ENCODE peak calls at places on chromosomes 12 and 14, in seven cellular contexts. P is K562, B is HCT116, R is SK-N-SH, Y is GM12878, I is H1, L is HepG2. Q is an unnamed sample.

GRCh38 chr12:89707623-89707991 is 1.0 kb downstream of the ATP2B1 start:
- DNase-seq in P (peak; percentile 42), B (no peak), R (peak; percentile 60), Y (no peak), I (peak; percentile 55), L (peak; percentile 16), Q (no peak)

GRCh38 chr14:28777773-28778606 is 11.4 kb downstream of the FOXG1 start:
- DNase-seq in P (no peak), B (no peak), R (no peak), Y (no peak), I (no peak), L (no peak), Q (no peak)

GRCh38 chr12:52203126-52203921 is 11.5 kb upstream of the KRT80 start:
- DNase-seq in P (peak; percentile 20), B (peak; percentile 56), R (peak; percentile 63), Y (no peak), I (no peak), L (peak; percentile 63), Q (no peak)

GRCh38 chr12:114952573-114953196 is 268.7 kb upstream of the TBX3 start:
- DNase-seq in P (peak; percentile 8), B (no peak), R (no peak), Y (no peak), I (no peak), L (no peak), Q (no peak)

GRCh38 chr12:14554281-14555008 is 13.2 kb downstream of the PLBD1 start:
- DNase-seq in P (peak; percentile 44), B (peak; percentile 13), R (no peak), Y (no peak), I (no peak), L (no peak), Q (no peak)

GRCh38 chr14:95069018-95069417 is 88.3 kb downstream of the DICER1 start:
- DNase-seq in P (no peak), B (no peak), R (no peak), Y (no peak), I (no peak), L (no peak), Q (no peak)

GRCh38 chr12:123119808-123120207 is 31.1 kb downstream of the PITPNM2 start:
- DNase-seq in P (no peak), B (no peak), R (no peak), Y (peak; percentile 57), I (no peak), L (no peak), Q (no peak)

GRCh38 chr12:115335594-115335993 is 651.6 kb upstream of the TBX3 start:
- DNase-seq in P (no peak), B (no peak), R (no peak), Y (no peak), I (no peak), L (no peak), Q (no peak)

GRCh38 chr14:26594756-26595545 is 2.9 kb downstream of the NOVA1 start:
- DNase-seq in P (no peak), B (no peak), R (no peak), Y (no peak), I (no peak), L (no peak), Q (no peak)

GRCh38 chr12:107328442-107329133 is 235.2 kb upstream of the CRY1 start:
- DNase-seq in P (no peak), B (no peak), R (no peak), Y (no peak), I (no peak), L (no peak), Q (no peak)

GRCh38 chr12:104670439-104671406 is 214.0 kb downstream of the CHST11 start:
- DNase-seq in P (peak; percentile 33), B (peak; percentile 16), R (no peak), Y (peak; percentile 33), I (no peak), L (no peak), Q (no peak)

GRCh38 chr12:77299910-77300772 is 234.8 kb upstream of the E2F7 start:
- DNase-seq in P (no peak), B (no peak), R (no peak), Y (no peak), I (no peak), L (no peak), Q (peak; percentile 56)

GRCh38 chr14:76497550-76498484 is 121.9 kb downstream of the ESRRB start:
- DNase-seq in P (peak; percentile 10), B (no peak), R (peak; percentile 76), Y (no peak), I (no peak), L (no peak), Q (no peak)

GRCh38 chr12:115840159-115840558 is 437.3 kb downstream of the MED13L start:
- DNase-seq in P (no peak), B (no peak), R (no peak), Y (no peak), I (no peak), L (peak; percentile 33), Q (peak; percentile 8)

GRCh38 chr14:77151245-77151644 is 9.7 kb upstream of the ZDHHC22 start:
- DNase-seq in P (peak; percentile 32), B (no peak), R (peak; percentile 70), Y (no peak), I (peak; percentile 84), L (no peak), Q (no peak)

GRCh38 chr12:87871061-87871460 is 158.1 kb downstream of the C12orf50 start:
- DNase-seq in P (no peak), B (no peak), R (no peak), Y (no peak), I (no peak), L (no peak), Q (no peak)

GRCh38 chr12:47377414-47378221 is 297.9 kb upstream of the AMIGO2 start:
- DNase-seq in P (peak; percentile 79), B (no peak), R (no peak), Y (no peak), I (no peak), L (no peak), Q (no peak)

GRCh38 chr14:100067971-100068959 is 3.0 kb downstream of the EVL start:
- DNase-seq in P (peak; percentile 91), B (peak; percentile 21), R (no peak), Y (peak; percentile 89), I (peak; percentile 33), L (no peak), Q (no peak)

GRCh38 chr14:49792618-49793017 is 24.7 kb downstream of the KLHDC2 start:
- DNase-seq in P (no peak), B (no peak), R (no peak), Y (no peak), I (no peak), L (no peak), Q (no peak)

GRCh38 chr12:41051909-41052308 is 136.2 kb upstream of the PDZRN4 start:
- DNase-seq in P (no peak), B (no peak), R (no peak), Y (no peak), I (no peak), L (no peak), Q (no peak)

GRCh38 chr12:90630006-90630405 is 325.0 kb downstream of the CCER1 start:
- DNase-seq in P (no peak), B (no peak), R (peak; percentile 32), Y (no peak), I (no peak), L (no peak), Q (no peak)

GRCh38 chr14:45072121-45072520 is 11.8 kb upstream of the PRPF39 start:
- DNase-seq in P (no peak), B (no peak), R (no peak), Y (no peak), I (no peak), L (no peak), Q (no peak)

GRCh38 chr14:68583527-68584275 is 209.2 kb downstream of the ZFP36L1 start:
- DNase-seq in P (no peak), B (no peak), R (no peak), Y (no peak), I (no peak), L (no peak), Q (no peak)

GRCh38 chr12:3214508-3215365 is 137.6 kb downstream of the TSPAN9 start:
- DNase-seq in P (no peak), B (no peak), R (no peak), Y (no peak), I (no peak), L (no peak), Q (no peak)

GRCh38 chr12:46185686-46186085 is 83.2 kb downstream of the SLC38A1 start:
- DNase-seq in P (no peak), B (no peak), R (no peak), Y (no peak), I (no peak), L (no peak), Q (no peak)
- TF ChIP-seq POLR2AphosphoS5 in P (no peak), B (peak; percentile 8), R (no peak), Y (peak; percentile 46), I (peak; percentile 31), L (no peak), Q (peak; percentile 16)

GRCh38 chr12:121630791-121631190 is 4.5 kb downstream of the ORAI1 start:
- DNase-seq in P (no peak), B (no peak), R (peak; percentile 7), Y (no peak), I (no peak), L (no peak), Q (no peak)

GRCh38 chr12:121626853-121627623 is 708 bp downstream of the ORAI1 start:
- DNase-seq in P (peak; percentile 75), B (no peak), R (peak; percentile 84), Y (no peak), I (peak; percentile 77), L (peak; percentile 44), Q (no peak)

GRCh38 chr12:121628536-121628935 is 2.2 kb downstream of the ORAI1 start:
- DNase-seq in P (no peak), B (no peak), R (peak; percentile 3), Y (no peak), I (no peak), L (no peak), Q (no peak)

GRCh38 chr12:121628037-121628436 is 1.7 kb downstream of the ORAI1 start:
- DNase-seq in P (peak; percentile 65), B (no peak), R (peak; percentile 11), Y (no peak), I (no peak), L (no peak), Q (no peak)

GRCh38 chr12:121626087-121626852 is at the start of gene ORAI1:
- DNase-seq in P (peak; percentile 97), B (peak; percentile 83), R (peak; percentile 99), Y (peak; percentile 63), I (peak; percentile 98), L (peak; percentile 81), Q (no peak)
- TF ChIP-seq CTCF in P (peak; percentile 21), B (no peak), R (no peak), Y (peak; percentile 31), I (peak; percentile 8), L (no peak), Q (no peak)

DNA sequence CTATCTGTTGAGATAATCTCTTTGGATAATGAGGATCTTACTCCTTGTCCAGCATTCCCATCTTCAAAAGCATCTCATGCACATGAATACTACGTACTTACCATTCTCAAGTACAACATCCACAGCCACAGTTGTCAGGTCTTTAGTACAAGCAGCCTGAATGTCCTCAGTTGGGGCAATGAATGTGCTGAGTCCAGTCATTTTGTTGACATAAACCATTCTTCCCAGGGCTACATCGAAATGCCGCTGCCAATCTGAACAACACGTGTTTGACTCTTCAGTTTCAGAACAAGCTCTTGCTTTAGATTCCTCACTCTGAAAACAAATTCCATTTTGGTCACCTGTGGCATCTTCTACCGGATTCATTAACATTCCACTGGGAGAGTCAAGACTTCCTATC is 5.0 kb downstream of the MLH3 start:
- DNase-seq in P (no peak), B (no peak), R (no peak), Y (no peak), I (no peak), L (no peak), Q (no peak)
- TF ChIP-seq SIN3A in P (no peak), B (no peak), R (no peak), Y (no peak), I (no peak), L (no peak), Q (no peak)

GRCh38 chr14:104792945-104793702 is 2.4 kb downstream of the AKT1 start:
- DNase-seq in P (no peak), B (no peak), R (no peak), Y (no peak), I (peak; percentile 77), L (no peak), Q (no peak)
- TF ChIP-seq POLR2AphosphoS5 in P (no peak), B (no peak), R (no peak), Y (no peak), I (no peak), L (no peak), Q (no peak)